ENCODE peak calls at places on chromosomes 16 and 17, in ten cellular contexts. J is fibroblast of lung; D is neuronal stem cell; K is COR-L47; M is stimulated activated CD8-positive, alpha-beta memory T cell treated with anti-CD3 and anti-CD28 coated beads, Interleukin-7, amount 100 ng/mL, for 24 hours; S is epithelial cell of esophagus; Z is hepatocyte; U is NCI-H748 treated with DMSO at 0.1 percent for 48 hours; I is cardiac muscle cell; O is T-helper 9 cell. H is an unnamed sample.

GRCh38 chr16:23516366-23517137 is 6.3 kb upstream of the GGA2 start:
- DNase-seq in J (no peak), D (no peak), K (no peak), M (no peak), S (no peak), Z (no peak), U (no peak), I (no peak), O (no peak), H (no peak)

GRCh38 chr16:19515765-19516164 is 6.1 kb downstream of the GDE1 start:
- DNase-seq in J (no peak), D (no peak), K (no peak), M (no peak), S (peak), Z (no peak), U (no peak), I (no peak), O (no peak), H (peak)

GRCh38 chr17:2362881-2363280 is 25.6 kb downstream of the SGSM2 start:
- DNase-seq in J (no peak), D (no peak), K (no peak), M (no peak), S (no peak), Z (no peak), U (no peak), I (no peak), O (no peak), H (no peak)

GRCh38 chr17:79705674-79706073 is 25.1 kb upstream of the ENPP7 start:
- DNase-seq in J (no peak), D (no peak), K (no peak), M (no peak), S (no peak), Z (no peak), U (no peak), I (no peak), O (no peak), H (no peak)

GRCh38 chr17:58331815-58332719 is 3.5 kb upstream of the TSPOAP1 start:
- DNase-seq in J (no peak), D (no peak), K (no peak), M (peak), S (no peak), Z (no peak), U (no peak), I (no peak), O (peak), H (peak)

GRCh38 chr17:7479389-7480192 is at the start of gene ZBTB4:
- DNase-seq in J (peak), D (peak), K (no peak), M (no peak), S (peak), Z (peak), U (no peak), I (peak), O (peak), H (peak)

GRCh38 chr17:66542967-66543525 is 240.6 kb downstream of the PRKCA start:
- DNase-seq in J (peak), D (no peak), K (no peak), M (no peak), S (no peak), Z (no peak), U (no peak), I (peak), O (no peak), H (no peak)

GRCh38 chr16:74026373-74027281 is 270.0 kb upstream of the PSMD7 start:
- DNase-seq in J (no peak), D (no peak), K (no peak), M (no peak), S (no peak), Z (no peak), U (no peak), I (no peak), O (no peak), H (no peak)

GRCh38 chr17:31269597-31269996 is 27.4 kb downstream of the OMG start:
- DNase-seq in J (peak), D (no peak), K (no peak), M (no peak), S (peak), Z (peak), U (no peak), I (peak), O (no peak), H (no peak)

GRCh38 chr16:82059161-82059982 is 24.3 kb downstream of the HSD17B2 start:
- DNase-seq in J (no peak), D (no peak), K (no peak), M (no peak), S (peak), Z (no peak), U (no peak), I (no peak), O (no peak), H (no peak)

GRCh38 chr16:75580-76501 is 2.2 kb upstream of the MPG start:
- DNase-seq in J (peak), D (no peak), K (no peak), M (no peak), S (peak), Z (peak), U (no peak), I (peak), O (no peak), H (no peak)

GRCh38 chr16:5296163-5296562 is 198.6 kb upstream of the EEF2KMT start:
- DNase-seq in J (no peak), D (no peak), K (no peak), M (no peak), S (no peak), Z (no peak), U (no peak), I (no peak), O (no peak), H (no peak)

GRCh38 chr17:67624886-67625656 is 92.7 kb upstream of the NOL11 start:
- DNase-seq in J (no peak), D (no peak), K (peak), M (no peak), S (no peak), Z (no peak), U (no peak), I (no peak), O (no peak), H (no peak)

GRCh38 chr16:65415460-65415859 is 293.6 kb upstream of the CDH11 start:
- DNase-seq in J (no peak), D (no peak), K (no peak), M (no peak), S (peak), Z (no peak), U (no peak), I (peak), O (no peak), H (no peak)

H was measured in small intestine.